ENCODE peak calls at places on chromosomes 13 and 19, in seven cellular contexts. T is K562, Y is ovary, W is tibial nerve, D is spleen, F is H1, L is uterus. J is an unnamed sample.

GRCh38 chr13:112760440-112760839 is 70.6 kb downstream of the ATP11A start:
- DNase-seq in T (no peak), Y (no peak), W (no peak), D (no peak), F (no peak), L (no peak), J (no peak)

GRCh38 chr19:35777411-35777841 is 2.1 kb downstream of the ARHGAP33 start:
- DNase-seq in T (no peak), Y (no peak), W (no peak), D (no peak), F (no peak), L (no peak), J (no peak)

GRCh38 chr19:11693505-11694499 is 44.9 kb downstream of the ZNF823 start:
- DNase-seq in T (peak), Y (no peak), W (no peak), D (no peak), F (peak), L (no peak), J (peak)

GRCh38 chr13:44230071-44230470 is 143.6 kb upstream of the SERP2 start:
- DNase-seq in T (no peak), Y (no peak), W (no peak), D (no peak), F (no peak), L (no peak), J (no peak)

GRCh38 chr13:76848596-76848995 is 37.6 kb downstream of the KCTD12 start:
- DNase-seq in T (no peak), Y (no peak), W (no peak), D (no peak), F (no peak), L (no peak), J (no peak)

GRCh38 chr13:40126301-40127085 is 471.0 kb downstream of the COG6 start:
- DNase-seq in T (no peak), Y (no peak), W (no peak), D (no peak), F (no peak), L (no peak), J (no peak)

GRCh38 chr13:26011996-26012688 is 39.7 kb downstream of the SHISA2 start:
- DNase-seq in T (no peak), Y (no peak), W (no peak), D (peak), F (no peak), L (no peak), J (no peak)

GRCh38 chr13:28575200-28575599 is 80.3 kb upstream of the FLT1 start:
- DNase-seq in T (peak), Y (no peak), W (no peak), D (no peak), F (no peak), L (no peak), J (no peak)

GRCh38 chr13:112877496-112877895 is 91.5 kb upstream of the MCF2L start:
- DNase-seq in T (no peak), Y (no peak), W (no peak), D (peak), F (no peak), L (no peak), J (no peak)

GRCh38 chr13:47904891-47905290 is 96.2 kb downstream of the SUCLA2 start:
- DNase-seq in T (no peak), Y (no peak), W (no peak), D (no peak), F (no peak), L (no peak), J (no peak)

GRCh38 chr19:4061683-4062575 is 4.8 kb downstream of the ZBTB7A start:
- DNase-seq in T (no peak), Y (no peak), W (no peak), D (peak), F (no peak), L (no peak), J (no peak)

GRCh38 chr19:4914736-4915501 is 5.6 kb downstream of the UHRF1 start:
- DNase-seq in T (peak), Y (no peak), W (no peak), D (peak), F (no peak), L (no peak), J (peak)

GRCh38 chr13:96542986-96543385 is 451.3 kb downstream of the OXGR1 start:
- DNase-seq in T (no peak), Y (no peak), W (no peak), D (no peak), F (no peak), L (no peak), J (no peak)

GRCh38 chr19:9032136-9032626 is 22.0 kb upstream of the MUC16 start:
- DNase-seq in T (no peak), Y (no peak), W (no peak), D (no peak), F (no peak), L (no peak), J (no peak)

GRCh38 chr19:51187395-51188226 is 37.3 kb upstream of the CD33 start:
- DNase-seq in T (peak), Y (no peak), W (no peak), D (no peak), F (no peak), L (no peak), J (no peak)

GRCh38 chr13:41465215-41465907 is 8.0 kb downstream of the RGCC start:
- DNase-seq in T (no peak), Y (no peak), W (no peak), D (peak), F (no peak), L (no peak), J (peak)

GRCh38 chr13:113806104-113806471 is 47.1 kb downstream of the TMEM255B start:
- DNase-seq in T (no peak), Y (no peak), W (no peak), D (no peak), F (no peak), L (no peak), J (no peak)

GRCh38 chr13:97386832-97387486 is 47.0 kb upstream of the RAP2A start:
- DNase-seq in T (no peak), Y (no peak), W (no peak), D (no peak), F (no peak), L (no peak), J (no peak)

GRCh38 chr19:49361438-49362047 is 673 bp downstream of the TEAD2 start:
- DNase-seq in T (peak), Y (peak), W (peak), D (peak), F (no peak), L (peak), J (peak)

GRCh38 chr19:40521276-40521675 is 54.5 kb downstream of the SPTBN4 start:
- DNase-seq in T (no peak), Y (no peak), W (no peak), D (no peak), F (no peak), L (no peak), J (no peak)

GRCh38 chr19:54325194-54325621 is 12.2 kb upstream of the LILRA5 start:
- DNase-seq in T (peak), Y (no peak), W (no peak), D (no peak), F (no peak), L (no peak), J (peak)

GRCh38 chr19:29538651-29539050 is 12.9 kb downstream of the VSTM2B start:
- DNase-seq in T (no peak), Y (no peak), W (no peak), D (no peak), F (no peak), L (no peak), J (no peak)

GRCh38 chr13:99389520-99390304 is 82.5 kb upstream of the GPR183 start:
- DNase-seq in T (no peak), Y (no peak), W (no peak), D (no peak), F (no peak), L (no peak), J (no peak)

GRCh38 chr19:39590265-39590664 is 12.1 kb upstream of the LGALS13 start:
- DNase-seq in T (no peak), Y (no peak), W (no peak), D (no peak), F (no peak), L (no peak), J (no peak)

GRCh38 chr19:7868671-7869452 is 5.3 kb downstream of the PRR36 start:
- DNase-seq in T (peak), Y (peak), W (no peak), D (peak), F (peak), L (peak), J (peak)

GRCh38 chr13:70527553-70527952 is 419.3 kb upstream of the KLHL1 start:
- DNase-seq in T (no peak), Y (no peak), W (no peak), D (no peak), F (no peak), L (no peak), J (no peak)

GRCh38 chr13:41456768-41457588 is at the start of gene RGCC:
- DNase-seq in T (peak), Y (no peak), W (peak), D (peak), F (no peak), L (peak), J (no peak)

GRCh38 chr13:95641291-95641811 is 3.2 kb downstream of the DZIP1 start:
- DNase-seq in T (no peak), Y (peak), W (no peak), D (no peak), F (no peak), L (peak), J (no peak)

GRCh38 chr19:10828981-10829821 is 6.8 kb downstream of the TMED1 start:
- DNase-seq in T (no peak), Y (no peak), W (no peak), D (peak), F (no peak), L (no peak), J (no peak)

GRCh38 chr13:97257800-97258799 is 36.0 kb downstream of the MBNL2 start:
- DNase-seq in T (peak), Y (no peak), W (no peak), D (no peak), F (no peak), L (peak), J (peak)

GRCh38 chr19:30090963-30091362 is 148.9 kb downstream of the URI1 start:
- DNase-seq in T (no peak), Y (no peak), W (no peak), D (peak), F (no peak), L (no peak), J (no peak)

GRCh38 chr13:50909605-50910482 is at the start of gene RNASEH2B:
- DNase-seq in T (peak), Y (peak), W (peak), D (peak), F (no peak), L (peak), J (peak)
- TF ChIP-seq POLR2A in T (peak), Y (peak), W (no peak), D (peak), F (peak), L (peak), J (peak)

DNA sequence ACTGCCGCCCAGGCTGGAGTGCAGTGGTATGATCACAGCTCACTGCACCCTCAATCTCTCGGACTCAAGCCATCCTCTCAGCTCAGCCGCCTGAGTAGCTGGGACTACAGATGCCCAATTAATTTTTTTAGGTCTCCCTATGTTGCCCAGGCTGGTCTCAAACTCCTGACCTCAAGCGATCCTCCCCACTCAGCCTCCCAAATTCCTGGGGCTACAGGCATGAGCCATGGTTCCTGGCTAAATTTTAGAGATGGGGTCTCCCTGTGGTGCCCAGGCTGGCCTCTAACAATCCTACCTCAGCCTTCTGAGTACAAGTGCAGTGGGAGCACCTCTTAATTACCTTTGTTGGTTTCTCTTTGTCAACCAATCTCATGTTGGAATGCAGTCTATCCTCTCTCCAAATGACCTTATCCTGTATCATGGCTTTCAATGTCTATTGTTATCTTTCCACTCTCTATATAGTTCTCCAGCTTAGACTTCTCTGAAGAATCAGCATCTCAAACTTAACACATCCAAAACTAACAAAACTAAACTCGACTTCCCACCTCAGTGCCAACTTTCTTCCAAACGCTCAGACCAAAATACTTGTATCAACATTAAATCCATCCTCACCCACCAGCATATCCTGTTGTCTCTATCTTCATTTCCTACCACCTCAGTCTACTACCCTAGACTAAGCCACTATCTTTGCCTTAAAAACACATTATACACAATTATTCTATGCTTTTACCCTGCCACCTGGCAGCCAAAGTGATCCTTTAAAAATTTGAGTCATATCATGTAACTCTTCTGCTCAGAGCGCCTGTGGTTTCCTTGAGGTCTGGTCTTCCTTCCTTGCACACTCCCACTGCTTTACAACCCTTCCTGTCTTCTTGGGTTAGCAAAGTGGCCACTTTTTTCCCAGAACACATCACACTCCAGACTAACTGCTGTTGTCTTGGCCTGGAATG is 6.7 kb downstream of the TPT1 start:
- DNase-seq in T (no peak), Y (no peak), W (no peak), D (no peak), F (no peak), L (no peak), J (no peak)
- TF ChIP-seq POLR2A in T (peak), Y (no peak), W (no peak), D (no peak), F (peak), L (no peak), J (no peak)

GRCh38 chr19:1354496-1355257 is 29.0 kb upstream of the NDUFS7 start:
- DNase-seq in T (peak), Y (peak), W (peak), D (peak), F (peak), L (peak), J (peak)
- TF ChIP-seq POLR2A in T (peak), Y (peak), W (peak), D (peak), F (no peak), L (peak), J (peak)

DNA sequence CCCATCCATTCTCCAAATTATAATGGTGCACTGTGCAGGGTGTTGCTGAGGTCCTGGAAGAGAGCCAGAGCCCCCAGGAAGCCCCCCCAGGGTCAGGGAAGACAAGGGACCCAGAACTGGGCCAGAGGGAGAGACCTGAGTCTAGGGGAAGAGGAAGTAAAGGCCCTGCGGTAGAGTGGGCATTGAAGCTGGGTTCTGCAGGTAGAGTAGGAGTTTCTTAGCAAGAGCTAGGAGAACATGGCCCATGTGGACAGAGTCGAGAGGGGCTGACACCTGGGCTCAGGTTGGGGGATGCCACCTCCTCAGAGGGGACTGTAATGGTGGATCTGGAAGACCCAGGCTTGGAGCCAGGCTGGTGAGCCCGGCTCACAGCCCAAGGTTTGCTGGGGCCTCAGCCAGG is 17.0 kb upstream of the ONECUT3 start:
- DNase-seq in T (no peak), Y (no peak), W (no peak), D (no peak), F (no peak), L (no peak), J (no peak)
- TF ChIP-seq POLR2A in T (no peak), Y (no peak), W (no peak), D (no peak), F (no peak), L (no peak), J (no peak)

GRCh38 chr19:47512183-47512947 is 2.5 kb downstream of the NAPA start:
- DNase-seq in T (no peak), Y (peak), W (no peak), D (no peak), F (no peak), L (peak), J (no peak)
- TF ChIP-seq POLR2A in T (no peak), Y (no peak), W (no peak), D (no peak), F (no peak), L (no peak), J (no peak)

GRCh38 chr19:38266981-38267597 is 2.7 kb downstream of the SPINT2 start:
- DNase-seq in T (peak), Y (no peak), W (no peak), D (no peak), F (no peak), L (no peak), J (peak)
- TF ChIP-seq POLR2A in T (no peak), Y (no peak), W (no peak), D (no peak), F (no peak), L (no peak), J (no peak)

J was measured in H54.